ENCODE peak calls at places on chromosomes 16 and 17, in eight cellular contexts. Q is PC-9, I is lower lobe of right lung, U is lung, F is endodermal cell, M is ascending aorta, E is upper lobe of right lung, K is tibial nerve. B is an unnamed sample.

GRCh38 chr17:888998-889401 is 90.6 kb downstream of the NXN start:
- DNase-seq in Q (no peak), I (no peak), U (no peak), F (no peak), M (no peak), E (no peak), K (no peak), B (no peak)

GRCh38 chr17:7133424-7133823 is 18.8 kb upstream of the ASGR2 start:
- DNase-seq in Q (no peak), I (peak; percentile 65), U (peak; percentile 49), F (peak; percentile 91), M (peak; percentile 73), E (peak; percentile 76), K (no peak), B (no peak)

GRCh38 chr16:73912850-73913249 is 383.8 kb upstream of the PSMD7 start:
- DNase-seq in Q (no peak), I (no peak), U (no peak), F (no peak), M (no peak), E (no peak), K (no peak), B (no peak)

GRCh38 chr17:55168970-55169687 is 95.6 kb upstream of the HLF start:
- DNase-seq in Q (no peak), I (no peak), U (no peak), F (no peak), M (no peak), E (no peak), K (no peak), B (no peak)

GRCh38 chr17:2150871-2151270 is 96.0 kb downstream of the HIC1 start:
- DNase-seq in Q (no peak), I (no peak), U (no peak), F (no peak), M (no peak), E (no peak), K (no peak), B (no peak)

GRCh38 chr17:19345486-19346350 is 16.8 kb downstream of the B9D1 start:
- DNase-seq in Q (no peak), I (no peak), U (no peak), F (peak; percentile 44), M (no peak), E (peak; percentile 20), K (no peak), B (no peak)

GRCh38 chr17:33520404-33521032 is 227.4 kb upstream of the ASIC2 start:
- DNase-seq in Q (no peak), I (peak; percentile 51), U (no peak), F (peak; percentile 96), M (no peak), E (no peak), K (peak; percentile 23), B (peak; percentile 25)

GRCh38 chr17:83024205-83024971 is 55.0 kb upstream of the METRNL start:
- DNase-seq in Q (no peak), I (no peak), U (no peak), F (peak; percentile 35), M (no peak), E (no peak), K (no peak), B (no peak)

GRCh38 chr17:12053552-12053951 is 32.9 kb downstream of the MAP2K4 start:
- DNase-seq in Q (no peak), I (no peak), U (no peak), F (no peak), M (no peak), E (no peak), K (no peak), B (no peak)

GRCh38 chr16:64782484-64782883 is 339.4 kb downstream of the CDH11 start:
- DNase-seq in Q (no peak), I (no peak), U (no peak), F (no peak), M (no peak), E (no peak), K (no peak), B (no peak)

GRCh38 chr17:27408891-27409290 is 47.4 kb upstream of the KSR1 start:
- DNase-seq in Q (no peak), I (no peak), U (no peak), F (no peak), M (no peak), E (no peak), K (no peak), B (no peak)

GRCh38 chr17:63842173-63842539 is 329 bp downstream of the SMARCD2 start:
- DNase-seq in Q (no peak), I (peak; percentile 70), U (no peak), F (no peak), M (peak; percentile 77), E (peak; percentile 81), K (no peak), B (peak; percentile 60)

DNA sequence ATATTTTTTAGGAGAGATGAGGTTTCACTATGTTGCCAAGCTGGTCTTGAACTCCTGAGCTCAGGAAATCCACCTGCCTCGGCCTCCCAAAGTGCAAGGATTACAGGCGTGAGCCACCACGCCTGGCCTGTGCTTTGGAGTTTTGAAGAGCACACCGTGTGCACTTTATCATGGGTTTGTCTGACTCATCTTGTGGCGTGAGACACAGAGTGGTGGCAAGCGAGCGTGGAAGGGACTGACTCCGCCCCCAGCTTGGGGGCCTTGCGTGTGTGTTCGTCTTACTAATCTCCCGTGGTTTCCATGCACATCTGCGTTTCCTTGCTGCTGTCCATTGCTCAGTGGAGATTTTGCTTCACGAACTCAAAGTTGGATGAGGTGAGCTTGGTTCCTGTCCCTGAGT is 22.9 kb downstream of the CRAMP1 start:
- DNase-seq in Q (no peak), I (no peak), U (no peak), F (no peak), M (no peak), E (no peak), K (no peak), B (no peak)
- H3K27ac ChIP-seq in Q (no peak overlapping the region), I (no peak overlapping the region), U (no peak overlapping the region), F (no peak overlapping the region), M (no peak overlapping the region), E (no peak overlapping the region), K (no peak overlapping the region), B (no peak overlapping the region)

GRCh38 chr17:70070297-70071027 is 4.6 kb upstream of the KCNJ16 start:
- DNase-seq in Q (no peak), I (no peak), U (no peak), F (no peak), M (no peak), E (no peak), K (no peak), B (no peak)
- H3K27me3 ChIP-seq in Q (no peaks in the 10 kb centered on the region), I (no peaks in the 10 kb centered on the region), U (no peaks in the 10 kb centered on the region), F (no peaks in the 10 kb centered on the region), M (no peaks in the 10 kb centered on the region), E (no peaks in the 10 kb centered on the region), K (no peaks in the 10 kb centered on the region), B (no peaks in the 10 kb centered on the region)

GRCh38 chr17:80376531-80376930 is 38.4 kb upstream of the ENDOV start:
- DNase-seq in Q (no peak), I (no peak), U (no peak), F (peak; percentile 87), M (no peak), E (no peak), K (no peak), B (no peak)

GRCh38 chr17:80380068-80381061 is 34.6 kb upstream of the ENDOV start:
- DNase-seq in Q (no peak), I (no peak), U (no peak), F (no peak), M (no peak), E (no peak), K (no peak), B (no peak)

GRCh38 chr17:80375186-80375585 is 39.8 kb upstream of the ENDOV start:
- DNase-seq in Q (no peak), I (no peak), U (no peak), F (no peak), M (no peak), E (peak; percentile 22), K (no peak), B (no peak)

GRCh38 chr17:80379348-80379747 is 35.6 kb upstream of the ENDOV start:
- DNase-seq in Q (no peak), I (no peak), U (no peak), F (no peak), M (no peak), E (no peak), K (no peak), B (no peak)

DNA sequence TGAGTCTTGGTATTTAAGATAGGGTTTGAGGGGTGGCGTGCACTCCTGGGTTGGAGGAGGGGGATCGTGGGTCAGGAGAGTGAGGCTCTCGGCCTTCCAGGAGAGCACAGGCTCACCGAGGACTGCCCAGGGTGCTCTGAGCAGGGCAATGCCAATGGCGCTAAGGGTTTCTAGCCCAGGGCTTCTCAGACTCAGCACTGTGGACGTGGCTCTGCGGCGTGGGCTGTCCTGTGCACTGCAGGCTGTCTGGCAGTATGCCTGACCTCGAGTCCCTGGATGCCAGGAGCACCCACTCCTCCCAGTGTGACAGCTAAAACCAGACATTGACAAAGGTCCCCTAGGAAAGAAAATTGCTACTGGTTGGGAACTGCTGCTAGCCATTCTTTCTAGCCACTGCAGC is 37.2 kb upstream of the ENDOV start:
- DNase-seq in Q (no peak), I (no peak), U (no peak), F (no peak), M (no peak), E (no peak), K (no peak), B (no peak)
- H3K36me3 ChIP-seq in Q (peaks cover 6% of the 10 kb centered on the region), I (peaks cover 99% of the 10 kb centered on the region), U (peaks cover 27% of the 10 kb centered on the region), F (peaks cover 79% of the 10 kb centered on the region), M (peaks cover 100% of the 10 kb centered on the region), E (peaks cover 99% of the 10 kb centered on the region), K (peaks cover 34% of the 10 kb centered on the region), B (peaks cover 92% of the 10 kb centered on the region)

GRCh38 chr16:50334106-50334975 is 34.4 kb downstream of the BRD7 start:
- DNase-seq in Q (no peak), I (no peak), U (no peak), F (no peak), M (no peak), E (no peak), K (no peak), B (no peak)

GRCh38 chr16:50331570-50331969 is 37.2 kb downstream of the BRD7 start:
- DNase-seq in Q (no peak), I (no peak), U (no peak), F (no peak), M (no peak), E (no peak), K (no peak), B (no peak)

GRCh38 chr16:50335198-50335958 is 33.4 kb downstream of the BRD7 start:
- DNase-seq in Q (no peak), I (no peak), U (no peak), F (no peak), M (no peak), E (no peak), K (no peak), B (no peak)

GRCh38 chr16:50329446-50330189 is 39.2 kb downstream of the BRD7 start:
- DNase-seq in Q (no peak), I (peak; percentile 42), U (no peak), F (no peak), M (no peak), E (no peak), K (no peak), B (no peak)

GRCh38 chr16:50332599-50332998 is 36.2 kb downstream of the BRD7 start:
- DNase-seq in Q (no peak), I (no peak), U (no peak), F (no peak), M (no peak), E (no peak), K (no peak), B (no peak)
- H3K27ac ChIP-seq in Q (no peak overlapping the region), I (no peak overlapping the region), U (no peak overlapping the region), F (no peak overlapping the region), M (no peak overlapping the region), E (no peak overlapping the region), K (no peak overlapping the region), B (no peak overlapping the region)

B was measured in SJSA1.